ENCODE peak calls at places on chromosome 18, in four cellular contexts. One of them, this sample, is unnamed.

GRCh38 chr18:13381907-13382682 is 163.5 kb downstream of the LDLRAD4 start:
- DNase-seq in upper lobe of right lung: peak
- DNase-seq in GM10248: peak
- DNase-seq in stimulated activated CD8-positive, alpha-beta memory T cell treated with anti-CD3 and anti-CD28 coated beads, Interleukin-15, amount 100 ng/mL, for 4 hours: no peak
- DNase-seq in this sample: peak

GRCh38 chr18:47953471-47953931 is 23.0 kb upstream of the SMAD2 start:
- DNase-seq in GM10248: peak
- DNase-seq in stimulated activated CD8-positive, alpha-beta memory T cell treated with anti-CD3 and anti-CD28 coated beads, Interleukin-15, amount 100 ng/mL, for 4 hours: no peak
- DNase-seq in upper lobe of right lung: no peak
- DNase-seq in this sample: no peak

GRCh38 chr18:22170421-22171262 is 1.3 kb downstream of the GATA6 start:
- DNase-seq in upper lobe of right lung: peak
- DNase-seq in GM10248: no peak
- DNase-seq in stimulated activated CD8-positive, alpha-beta memory T cell treated with anti-CD3 and anti-CD28 coated beads, Interleukin-15, amount 100 ng/mL, for 4 hours: no peak
- DNase-seq in this sample: no peak

GRCh38 chr18:74282359-74283254 is 9.2 kb downstream of the CYB5A start:
- DNase-seq in stimulated activated CD8-positive, alpha-beta memory T cell treated with anti-CD3 and anti-CD28 coated beads, Interleukin-15, amount 100 ng/mL, for 4 hours: no peak
- DNase-seq in upper lobe of right lung: no peak
- DNase-seq in GM10248: no peak
- DNase-seq in this sample: no peak

GRCh38 chr18:6004683-6005082 is 109.4 kb upstream of the TMEM200C start:
- DNase-seq in upper lobe of right lung: no peak
- DNase-seq in GM10248: no peak
- DNase-seq in stimulated activated CD8-positive, alpha-beta memory T cell treated with anti-CD3 and anti-CD28 coated beads, Interleukin-15, amount 100 ng/mL, for 4 hours: no peak
- DNase-seq in this sample: no peak

GRCh38 chr18:61735564-61736102 is 157.2 kb downstream of the RNF152 start:
- DNase-seq in GM10248: no peak
- DNase-seq in stimulated activated CD8-positive, alpha-beta memory T cell treated with anti-CD3 and anti-CD28 coated beads, Interleukin-15, amount 100 ng/mL, for 4 hours: no peak
- DNase-seq in upper lobe of right lung: no peak
- DNase-seq in this sample: no peak

GRCh38 chr18:61896767-61897166 is 4.0 kb upstream of the RNF152 start:
- DNase-seq in stimulated activated CD8-positive, alpha-beta memory T cell treated with anti-CD3 and anti-CD28 coated beads, Interleukin-15, amount 100 ng/mL, for 4 hours: no peak
- DNase-seq in GM10248: no peak
- DNase-seq in upper lobe of right lung: no peak
- DNase-seq in this sample: no peak

GRCh38 chr18:57705861-57706590 is 84.4 kb upstream of the NARS1 start:
- DNase-seq in stimulated activated CD8-positive, alpha-beta memory T cell treated with anti-CD3 and anti-CD28 coated beads, Interleukin-15, amount 100 ng/mL, for 4 hours: no peak
- DNase-seq in upper lobe of right lung: no peak
- DNase-seq in GM10248: no peak
- DNase-seq in this sample: no peak

GRCh38 chr18:56003009-56003408 is 415.0 kb upstream of the TCF4 start:
- DNase-seq in upper lobe of right lung: no peak
- DNase-seq in GM10248: no peak
- DNase-seq in stimulated activated CD8-positive, alpha-beta memory T cell treated with anti-CD3 and anti-CD28 coated beads, Interleukin-15, amount 100 ng/mL, for 4 hours: no peak
- DNase-seq in this sample: no peak

GRCh38 chr18:48667276-48668254 is 128.7 kb downstream of the CTIF start:
- DNase-seq in GM10248: peak
- DNase-seq in upper lobe of right lung: peak
- DNase-seq in stimulated activated CD8-positive, alpha-beta memory T cell treated with anti-CD3 and anti-CD28 coated beads, Interleukin-15, amount 100 ng/mL, for 4 hours: no peak
- DNase-seq in this sample: peak

GRCh38 chr18:59461171-59461570 is 102.1 kb upstream of the LMAN1 start:
- DNase-seq in stimulated activated CD8-positive, alpha-beta memory T cell treated with anti-CD3 and anti-CD28 coated beads, Interleukin-15, amount 100 ng/mL, for 4 hours: no peak
- DNase-seq in GM10248: no peak
- DNase-seq in upper lobe of right lung: no peak
- DNase-seq in this sample: no peak

GRCh38 chr18:67135981-67136380 is 380.5 kb downstream of the DSEL start:
- DNase-seq in upper lobe of right lung: no peak
- DNase-seq in stimulated activated CD8-positive, alpha-beta memory T cell treated with anti-CD3 and anti-CD28 coated beads, Interleukin-15, amount 100 ng/mL, for 4 hours: no peak
- DNase-seq in GM10248: no peak
- DNase-seq in this sample: no peak

GRCh38 chr18:41128545-41128944 is 826.5 kb upstream of the PIK3C3 start:
- DNase-seq in upper lobe of right lung: no peak
- DNase-seq in stimulated activated CD8-positive, alpha-beta memory T cell treated with anti-CD3 and anti-CD28 coated beads, Interleukin-15, amount 100 ng/mL, for 4 hours: no peak
- DNase-seq in GM10248: no peak
- DNase-seq in this sample: no peak

GRCh38 chr18:54453996-54454395 is 96.3 kb downstream of the C18orf54 start:
- DNase-seq in stimulated activated CD8-positive, alpha-beta memory T cell treated with anti-CD3 and anti-CD28 coated beads, Interleukin-15, amount 100 ng/mL, for 4 hours: no peak
- DNase-seq in GM10248: no peak
- DNase-seq in upper lobe of right lung: no peak
- DNase-seq in this sample: no peak

GRCh38 chr18:6962571-6963451 is 154.8 kb downstream of the LAMA1 start:
- DNase-seq in GM10248: no peak
- DNase-seq in upper lobe of right lung: no peak
- DNase-seq in stimulated activated CD8-positive, alpha-beta memory T cell treated with anti-CD3 and anti-CD28 coated beads, Interleukin-15, amount 100 ng/mL, for 4 hours: no peak
- DNase-seq in this sample: no peak

GRCh38 chr18:23890589-23890988 is 124.0 kb upstream of the TTC39C start:
- DNase-seq in upper lobe of right lung: no peak
- DNase-seq in GM10248: no peak
- DNase-seq in stimulated activated CD8-positive, alpha-beta memory T cell treated with anti-CD3 and anti-CD28 coated beads, Interleukin-15, amount 100 ng/mL, for 4 hours: no peak
- DNase-seq in this sample: no peak

GRCh38 chr18:78659748-78660147 is 319.9 kb upstream of the SALL3 start:
- DNase-seq in GM10248: no peak
- DNase-seq in stimulated activated CD8-positive, alpha-beta memory T cell treated with anti-CD3 and anti-CD28 coated beads, Interleukin-15, amount 100 ng/mL, for 4 hours: no peak
- DNase-seq in upper lobe of right lung: no peak
- DNase-seq in this sample: no peak

GRCh38 chr18:75923169-75923568 is 495.7 kb upstream of the SMIM21 start:
- DNase-seq in stimulated activated CD8-positive, alpha-beta memory T cell treated with anti-CD3 and anti-CD28 coated beads, Interleukin-15, amount 100 ng/mL, for 4 hours: no peak
- DNase-seq in GM10248: no peak
- DNase-seq in upper lobe of right lung: peak
- DNase-seq in this sample: no peak

GRCh38 chr18:9653390-9653789 is 39.0 kb upstream of the PPP4R1 start:
- DNase-seq in GM10248: no peak
- DNase-seq in upper lobe of right lung: no peak
- DNase-seq in stimulated activated CD8-positive, alpha-beta memory T cell treated with anti-CD3 and anti-CD28 coated beads, Interleukin-15, amount 100 ng/mL, for 4 hours: no peak
- DNase-seq in this sample: no peak

GRCh38 chr18:35577045-35577848 is 4.3 kb upstream of the GALNT1 start:
- DNase-seq in GM10248: peak
- DNase-seq in upper lobe of right lung: no peak
- DNase-seq in stimulated activated CD8-positive, alpha-beta memory T cell treated with anti-CD3 and anti-CD28 coated beads, Interleukin-15, amount 100 ng/mL, for 4 hours: no peak
- DNase-seq in this sample: no peak

GRCh38 chr18:73168171-73168570 is 300.4 kb upstream of the NETO1 start:
- DNase-seq in GM10248: no peak
- DNase-seq in stimulated activated CD8-positive, alpha-beta memory T cell treated with anti-CD3 and anti-CD28 coated beads, Interleukin-15, amount 100 ng/mL, for 4 hours: no peak
- DNase-seq in upper lobe of right lung: no peak
- DNase-seq in this sample: no peak

This sample was measured in germinal center.